ENCODE peak calls at places on chromosomes 7 and 10, in five cellular contexts. M, A, R, W and Z are unnamed samples.

GRCh38 chr10:43878386-43878785 is 229.7 kb upstream of the ZNF32 start:
- DNase-seq in M (no peak), A (no peak), R (no peak), W (no peak), Z (no peak)

GRCh38 chr7:116948934-116949333 is 4.4 kb upstream of the ST7 start:
- DNase-seq in M (no peak), A (no peak), R (peak; percentile 7), W (no peak), Z (no peak)

GRCh38 chr10:21929070-21929469 is 74.5 kb downstream of the DNAJC1 start:
- DNase-seq in M (no peak), A (no peak), R (no peak), W (no peak), Z (no peak)

GRCh38 chr7:27185708-27186449 is 847 bp upstream of the HOXA11 start:
- DNase-seq in M (no peak), A (peak; percentile 36), R (no peak), W (no peak), Z (no peak)

GRCh38 chr10:64484931-64485330 is 963.7 kb downstream of the REEP3 start:
- DNase-seq in M (no peak), A (no peak), R (no peak), W (no peak), Z (no peak)

GRCh38 chr7:123966936-123967335 is 41.9 kb downstream of the SPAM1 start:
- DNase-seq in M (no peak), A (no peak), R (no peak), W (no peak), Z (no peak)

GRCh38 chr7:150799741-150800575 is at the start of gene TMEM176B:
- DNase-seq in M (no peak), A (peak; percentile 73), R (no peak), W (no peak), Z (peak; percentile 57)

GRCh38 chr10:79348640-79348988 is 1.3 kb downstream of the PPIF start:
- DNase-seq in M (no peak), A (no peak), R (no peak), W (peak; percentile 17), Z (peak; percentile 82)

GRCh38 chr7:117405519-117405918 is 21.8 kb downstream of the ASZ1 start:
- DNase-seq in M (no peak), A (no peak), R (no peak), W (no peak), Z (no peak)

GRCh38 chr10:98062424-98062823 is 32.0 kb upstream of the CRTAC1 start:
- DNase-seq in M (no peak), A (no peak), R (no peak), W (no peak), Z (no peak)

GRCh38 chr7:111240371-111240770 is 149.4 kb downstream of the LRRN3 start:
- DNase-seq in M (no peak), A (no peak), R (no peak), W (no peak), Z (no peak)

GRCh38 chr7:41867639-41868038 is 164.7 kb upstream of the INHBA start:
- DNase-seq in M (no peak), A (no peak), R (no peak), W (no peak), Z (no peak)

GRCh38 chr10:36943534-36943933 is 181.9 kb upstream of the ANKRD30A start:
- DNase-seq in M (no peak), A (no peak), R (no peak), W (no peak), Z (no peak)

GRCh38 chr7:130927062-130927461 is 193.1 kb upstream of the KLF14 start:
- DNase-seq in M (no peak), A (no peak), R (no peak), W (no peak), Z (no peak)

GRCh38 chr7:22156205-22156604 is 200.7 kb downstream of the RAPGEF5 start:
- DNase-seq in M (no peak), A (no peak), R (no peak), W (no peak), Z (no peak)

GRCh38 chr7:15684834-15685233 is 1.6 kb downstream of the MEOX2 start:
- DNase-seq in M (no peak), A (no peak), R (no peak), W (no peak), Z (no peak)

GRCh38 chr10:87619705-87620104 is 40.0 kb upstream of the PAPSS2 start:
- DNase-seq in M (no peak), A (no peak), R (no peak), W (no peak), Z (no peak)

GRCh38 chr10:33265621-33266020 is 68.8 kb downstream of the NRP1 start:
- DNase-seq in M (no peak), A (peak; percentile 67), R (no peak), W (peak; percentile 39), Z (no peak)

GRCh38 chr7:55021951-55022617 is 3.3 kb downstream of the EGFR start:
- DNase-seq in M (no peak), A (no peak), R (no peak), W (no peak), Z (no peak)

GRCh38 chr7:28698744-28699291 is 259.3 kb downstream of the TRIL start:
- DNase-seq in M (no peak), A (no peak), R (no peak), W (no peak), Z (no peak)

GRCh38 chr10:129467346-129468119 is 492 bp downstream of the MGMT start:
- DNase-seq in M (no peak), A (no peak), R (no peak), W (no peak), Z (peak; percentile 69)

GRCh38 chr10:86400705-86401587 is 34.4 kb upstream of the GRID1 start:
- DNase-seq in M (no peak), A (peak; percentile 67), R (no peak), W (peak; percentile 63), Z (peak; percentile 63)

GRCh38 chr10:118106426-118106825 is 59.7 kb upstream of the RAB11FIP2 start:
- DNase-seq in M (no peak), A (no peak), R (no peak), W (no peak), Z (no peak)

GRCh38 chr10:127735156-127735555 is 1.8 kb upstream of the FOXI2 start:
- DNase-seq in M (no peak), A (no peak), R (no peak), W (no peak), Z (no peak)

GRCh38 chr7:70016044-70016770 is 417.9 kb downstream of the AUTS2 start:
- DNase-seq in M (no peak), A (no peak), R (no peak), W (no peak), Z (no peak)

GRCh38 chr7:20183086-20183485 is 34.1 kb downstream of the MACC1 start:
- DNase-seq in M (no peak), A (no peak), R (no peak), W (no peak), Z (no peak)

GRCh38 chr7:18505870-18506460 is 10.4 kb downstream of the HDAC9 start:
- DNase-seq in M (no peak), A (no peak), R (no peak), W (no peak), Z (no peak)

GRCh38 chr10:70323697-70324340 is 40.0 kb upstream of the NPFFR1 start:
- DNase-seq in M (no peak), A (no peak), R (no peak), W (no peak), Z (no peak)

GRCh38 chr7:47291461-47292051 is 290.4 kb downstream of the TNS3 start:
- DNase-seq in M (no peak), A (no peak), R (no peak), W (no peak), Z (no peak)

GRCh38 chr10:106439366-106439765 is 725.1 kb downstream of the SORCS1 start:
- DNase-seq in M (no peak), A (no peak), R (no peak), W (no peak), Z (no peak)

GRCh38 chr7:45001138-45001694 is 1.2 kb downstream of the CCM2 start:
- DNase-seq in M (peak; percentile 43), A (peak; percentile 43), R (peak; percentile 77), W (peak; percentile 55), Z (peak; percentile 38)

GRCh38 chr7:75660566-75661215 is 78.0 kb downstream of the HIP1 start:
- DNase-seq in M (no peak), A (no peak), R (no peak), W (no peak), Z (no peak)